ENCODE peak calls at places on chromosome 9, in four cellular contexts. G, C, L and D are unnamed samples.

GRCh38 chr9:133990366-133991210 is 1.5 kb downstream of the VAV2 start:
- DNase-seq in G (peak), L (peak), C (peak), D (peak)

GRCh38 chr9:17776735-17777134 is 197.9 kb downstream of the SH3GL2 start:
- DNase-seq in G (no peak), L (peak), C (no peak), D (no peak)

GRCh38 chr9:21381752-21382339 is 3.4 kb downstream of the IFNA2 start:
- DNase-seq in C (peak), L (no peak), G (peak), D (peak)

GRCh38 chr9:107631788-107632187 is 142.2 kb upstream of the KLF4 start:
- DNase-seq in L (peak), G (no peak), C (no peak), D (no peak)

GRCh38 chr9:75644649-75645048 is 245.8 kb upstream of the PCSK5 start:
- DNase-seq in G (peak), L (no peak), C (no peak), D (no peak)

GRCh38 chr9:123364241-123364824 is 8.3 kb downstream of the CRB2 start:
- DNase-seq in C (no peak), L (peak), G (no peak), D (no peak)

GRCh38 chr9:123996731-123997421 is 14.7 kb upstream of the LHX2 start:
- DNase-seq in L (no peak), C (no peak), G (peak), D (no peak)

GRCh38 chr9:99231708-99232107 is 9.6 kb downstream of the SEC61B start:
- DNase-seq in G (peak), L (no peak), C (peak), D (peak)

GRCh38 chr9:118295413-118295812 is 591.2 kb downstream of the TLR4 start:
- DNase-seq in L (no peak), C (no peak), G (no peak), D (no peak)

GRCh38 chr9:126386088-126386487 is 59.5 kb downstream of the MVB12B start:
- DNase-seq in G (no peak), L (no peak), C (peak), D (peak)

GRCh38 chr9:134060546-134060945 is 7.3 kb downstream of the BRD3 start:
- DNase-seq in C (no peak), G (peak), L (no peak), D (no peak)

GRCh38 chr9:7318920-7319319 is 480.7 kb downstream of the DMAC1 start:
- DNase-seq in G (no peak), C (no peak), L (no peak), D (no peak)

GRCh38 chr9:100595391-100596199 is 17.7 kb downstream of the CAVIN4 start:
- DNase-seq in L (no peak), G (peak), C (peak), D (peak)

GRCh38 chr9:7848498-7848897 is 48.9 kb upstream of the DMAC1 start:
- DNase-seq in C (peak), G (no peak), L (no peak), D (no peak)

GRCh38 chr9:110016340-110016739 is 191.6 kb downstream of the C9orf152 start:
- DNase-seq in L (no peak), C (peak), G (no peak), D (no peak)

DNA sequence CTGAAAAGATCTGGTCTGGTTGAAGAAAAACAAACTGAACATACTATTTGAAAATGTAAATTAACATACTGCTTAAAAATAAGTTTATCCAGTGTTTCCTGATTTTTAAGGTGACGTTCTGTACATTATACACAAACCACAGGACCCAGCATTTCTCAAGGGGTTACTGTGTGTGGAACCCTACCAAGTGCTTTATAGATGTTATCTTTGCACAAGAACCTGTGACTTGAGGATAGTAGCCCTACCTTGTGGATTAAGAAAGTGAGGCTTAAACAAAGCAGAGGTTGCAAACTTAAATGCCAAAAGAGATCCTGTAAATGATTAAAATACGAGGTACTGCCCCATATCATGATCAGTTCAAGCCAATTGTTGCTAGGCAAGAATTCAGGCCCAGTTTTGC is 4.7 kb downstream of the KLF9 start:
- DNase-seq in C (no peak), G (no peak), L (peak), D (no peak)
- H3K4me3 ChIP-seq in C (no peak), G (no peak), L (peak), D (no peak)

DNA sequence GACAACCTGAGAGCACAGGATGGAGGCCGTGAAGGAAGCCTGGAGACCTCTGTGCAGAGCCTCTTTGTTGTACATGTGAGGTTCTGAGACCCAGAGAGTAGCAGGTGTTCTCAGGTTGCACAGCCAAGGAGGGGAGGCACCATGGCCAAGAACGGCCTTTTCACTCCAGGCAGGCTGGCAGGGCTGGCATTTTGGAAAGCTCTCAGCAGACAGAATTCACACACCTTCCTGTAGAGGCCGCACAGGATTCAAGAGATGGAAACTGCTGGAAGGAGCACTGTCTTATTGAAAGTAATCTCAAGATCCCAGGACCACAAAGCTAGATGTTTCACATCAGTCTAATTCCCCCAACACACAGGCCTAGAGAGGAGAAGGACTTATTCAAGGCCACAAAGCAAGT is 52.8 kb upstream of the XPA start:
- DNase-seq in L (no peak), C (peak), G (no peak), D (no peak)
- TF ChIP-seq CTCF in L (no peak), C (peak), G (no peak), D (no peak)

GRCh38 chr9:137161558-137162483 is 8.0 kb downstream of the LRRC26 start:
- DNase-seq in G (peak), L (no peak), C (peak), D (no peak)
- H3K4me3 ChIP-seq in G (no peak), L (no peak), C (peak), D (peak)

GRCh38 chr9:95907794-95908193 is 32.3 kb downstream of the ERCC6L2 start:
- DNase-seq in G (peak), C (no peak), L (no peak), D (no peak)
- TF ChIP-seq CTCF in G (peak), C (peak), L (no peak), D (no peak)

DNA sequence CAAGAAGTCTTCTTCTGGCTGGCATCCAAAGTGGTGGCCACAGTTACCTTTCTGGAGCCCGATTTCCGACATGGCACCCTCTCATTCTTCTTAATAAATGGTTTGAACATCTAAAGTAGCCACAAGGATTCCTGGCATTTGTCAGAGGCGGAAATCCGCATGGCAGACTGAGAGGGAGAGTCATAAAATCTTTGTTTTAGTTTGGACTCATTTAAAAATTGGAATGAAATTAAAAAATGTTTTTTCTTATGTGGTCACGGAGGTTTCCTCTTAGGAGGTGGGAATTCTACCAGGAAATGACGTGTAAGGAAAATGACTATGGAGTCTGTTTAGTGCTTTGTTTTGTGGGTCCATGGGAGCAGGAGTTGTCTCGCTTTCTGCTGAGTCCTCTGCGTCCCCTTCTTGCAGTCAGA is 133.0 kb upstream of the PTCH1 start:
- DNase-seq in G (no peak), L (no peak), C (no peak), D (no peak)
- H3K4me3 ChIP-seq in G (no peak), L (no peak), C (no peak), D (no peak)

GRCh38 chr9:128249558-128249913 is 26.3 kb downstream of the GOLGA2 start:
- DNase-seq in C (no peak), G (no peak), L (no peak), D (no peak)
- TF ChIP-seq CTCF in C (no peak), G (no peak), L (no peak), D (no peak)

GRCh38 chr9:13020141-13020540 is 245.3 kb downstream of the LURAP1L start:
- DNase-seq in L (no peak), G (no peak), C (no peak), D (no peak)
- H3K4me3 ChIP-seq in L (no peak), G (no peak), C (no peak), D (no peak)

GRCh38 chr9:136267261-136268111 is 21.9 kb upstream of the QSOX2 start:
- DNase-seq in G (peak), L (peak), C (peak), D (peak)
- TF ChIP-seq CTCF in G (no peak), L (no peak), C (peak), D (peak)

GRCh38 chr9:129382281-129383004 is 204.4 kb upstream of the IER5L start:
- DNase-seq in G (no peak), C (no peak), L (no peak), D (no peak)
- H3K4me3 ChIP-seq in G (no peak), C (no peak), L (no peak), D (peak)

GRCh38 chr9:136133191-136133958 is 14.7 kb upstream of the TMEM250 start:
- DNase-seq in C (no peak), L (no peak), G (peak), D (peak)
- TF ChIP-seq CTCF in C (peak), L (no peak), G (peak), D (peak)